ENCODE peak calls at places on chromosomes 2 and 18, in five cellular contexts. G, E, D, M and F are unnamed samples.

GRCh38 chr18:79396431-79397287 is 929 bp downstream of the NFATC1 start:
- DNase-seq in G (no peak), E (no peak), D (peak; percentile 59), M (no peak), F (no peak)

GRCh38 chr2:71348302-71348701 is 16.7 kb downstream of the ZNF638 start:
- DNase-seq in G (no peak), E (no peak), D (peak; percentile 40), M (no peak), F (no peak)

GRCh38 chr2:139585133-139585532 is 804.9 kb upstream of the NXPH2 start:
- DNase-seq in G (no peak), E (no peak), D (no peak), M (no peak), F (no peak)

GRCh38 chr2:18117592-18117991 is 239.1 kb downstream of the KCNS3 start:
- DNase-seq in G (peak; percentile 16), E (peak; percentile 46), D (peak; percentile 34), M (peak; percentile 9), F (no peak)

GRCh38 chr2:28269019-28269784 is 123.5 kb upstream of the FOSL2 start:
- DNase-seq in G (no peak), E (peak; percentile 46), D (peak; percentile 79), M (no peak), F (no peak)

GRCh38 chr2:148244593-148245292 is 223.9 kb downstream of the MBD5 start:
- DNase-seq in G (no peak), E (no peak), D (peak; percentile 78), M (no peak), F (no peak)

GRCh38 chr2:202034249-202035088 is 814 bp downstream of the FZD7 start:
- DNase-seq in G (peak; percentile 16), E (no peak), D (peak; percentile 49), M (no peak), F (no peak)

GRCh38 chr2:164808776-164809175 is 32.8 kb downstream of the COBLL1 start:
- DNase-seq in G (no peak), E (no peak), D (peak; percentile 68), M (no peak), F (no peak)

GRCh38 chr18:34521040-34521439 is 189.1 kb upstream of the DTNA start:
- DNase-seq in G (no peak), E (no peak), D (no peak), M (no peak), F (no peak)

GRCh38 chr2:27308359-27308875 is at the start of gene UCN:
- DNase-seq in G (peak; percentile 28), E (no peak), D (peak; percentile 41), M (no peak), F (no peak)

GRCh38 chr18:2617974-2618373 is 37.6 kb upstream of the SMCHD1 start:
- DNase-seq in G (no peak), E (no peak), D (peak; percentile 87), M (no peak), F (no peak)

GRCh38 chr18:72181241-72181764 is 362.8 kb downstream of the CBLN2 start:
- DNase-seq in G (no peak), E (no peak), D (no peak), M (no peak), F (no peak)

GRCh38 chr2:152223997-152224396 is 48.4 kb upstream of the STAM2 start:
- DNase-seq in G (no peak), E (no peak), D (peak; percentile 17), M (no peak), F (no peak)

GRCh38 chr2:233470839-233471238 is 95.7 kb downstream of the USP40 start:
- DNase-seq in G (no peak), E (peak; percentile 24), D (no peak), M (no peak), F (no peak)

DNA sequence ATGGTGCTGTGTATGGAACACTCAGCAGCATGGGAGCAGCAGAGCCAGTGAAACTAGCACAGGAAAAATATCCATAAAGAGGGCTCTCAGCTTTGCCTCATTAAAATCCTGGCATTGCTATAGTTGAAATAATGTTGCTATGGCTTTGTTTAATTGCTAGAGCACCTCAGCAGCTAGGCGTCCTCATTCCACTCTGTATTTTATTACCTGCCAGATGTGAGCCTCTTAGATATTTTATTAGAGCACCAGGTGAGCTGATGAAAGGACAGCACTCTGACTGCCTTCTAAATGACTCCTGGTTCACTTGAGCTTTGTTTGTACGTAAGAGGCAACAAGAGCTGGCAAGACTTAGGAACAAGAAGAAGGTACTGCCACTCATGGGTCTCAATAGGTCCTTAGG is 232.4 kb downstream of the MTX2 start:
- DNase-seq in G (no peak), E (no peak), D (no peak), M (no peak), F (no peak)
- H3K27ac ChIP-seq in G (no peak overlapping the region), E (no peak overlapping the region), D (no peak overlapping the region), M (no peak overlapping the region), F (no peak overlapping the region)

DNA sequence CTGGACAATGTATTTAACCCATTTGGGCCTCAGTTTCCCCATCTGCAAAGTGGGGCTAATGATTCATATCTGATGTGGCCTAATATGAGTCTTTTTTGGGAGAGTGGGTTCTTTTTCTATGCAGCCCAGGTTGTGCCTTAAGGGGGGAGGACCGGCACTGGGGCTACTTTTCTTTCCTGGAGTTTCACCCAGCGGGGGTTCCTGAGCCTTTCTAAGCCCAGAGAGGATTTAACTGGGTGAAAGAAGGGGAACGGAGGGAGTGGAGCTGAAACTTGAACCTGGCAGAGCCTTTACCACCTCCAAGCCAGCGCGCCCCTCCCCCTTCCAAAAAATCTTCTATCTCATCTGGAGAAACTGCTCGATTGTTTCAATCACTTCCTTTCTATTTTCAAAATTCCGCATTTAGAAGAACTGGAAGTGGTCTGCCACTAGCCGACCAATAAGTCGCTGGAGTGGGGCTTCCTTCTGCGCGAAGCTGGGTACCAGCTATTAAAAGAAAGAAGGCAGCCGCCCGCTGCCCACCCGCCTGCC is 205.0 kb upstream of the SMAD2 start:
- DNase-seq in G (no peak), E (no peak), D (no peak), M (no peak), F (no peak)
- H3K27ac ChIP-seq in G (no peak overlapping the region), E (peak overlapping the region; percentile 88), D (no peak overlapping the region), M (no peak overlapping the region), F (peak overlapping the region; percentile 87)

DNA sequence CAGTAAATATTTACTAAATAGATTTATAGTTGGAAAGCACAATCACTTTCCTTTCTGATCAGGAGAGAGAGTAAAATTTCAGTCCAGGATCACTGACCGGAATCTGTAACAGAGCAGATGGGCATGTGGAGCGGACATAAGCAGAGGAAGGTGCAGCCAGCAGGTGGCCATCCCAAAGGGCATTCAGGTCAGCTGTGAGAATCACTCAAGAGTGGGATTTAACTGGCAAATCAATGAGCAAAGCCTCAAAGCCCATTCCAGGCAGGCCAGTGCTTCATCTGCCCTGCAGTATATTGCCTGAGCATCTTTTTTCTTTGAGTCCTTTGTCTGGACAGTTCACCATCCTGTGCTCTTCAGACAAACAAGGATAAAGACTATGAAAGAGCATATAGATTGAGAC is 166.4 kb upstream of the SLC14A2 start:
- DNase-seq in G (no peak), E (no peak), D (no peak), M (no peak), F (no peak)
- H3K27ac ChIP-seq in G (no peak overlapping the region), E (no peak overlapping the region), D (no peak overlapping the region), M (no peak overlapping the region), F (peak overlapping the region; percentile 86)

GRCh38 chr2:207107551-207107950 is 58.2 kb downstream of the KLF7 start:
- DNase-seq in G (no peak), E (no peak), D (no peak), M (no peak), F (no peak)
- H3K27ac ChIP-seq in G (no peak overlapping the region), E (no peak overlapping the region), D (no peak overlapping the region), M (no peak overlapping the region), F (no peak overlapping the region)

GRCh38 chr2:211361383-211361782 is 805.0 kb downstream of the CPS1 start:
- DNase-seq in G (no peak), E (no peak), D (no peak), M (no peak), F (no peak)
- H3K27ac ChIP-seq in G (no peak overlapping the region), E (no peak overlapping the region), D (no peak overlapping the region), M (no peak overlapping the region), F (no peak overlapping the region)

GRCh38 chr2:127288274-127288673 is 5.7 kb downstream of the ERCC3 start:
- DNase-seq in G (no peak), E (no peak), D (no peak), M (no peak), F (no peak)

GRCh38 chr2:127293758-127294562 is at the start of gene ERCC3:
- DNase-seq in G (peak; percentile 75), E (peak; percentile 82), D (peak; percentile 82), M (peak; percentile 74), F (no peak)

GRCh38 chr2:127293386-127293757 is 572 bp downstream of the ERCC3 start:
- DNase-seq in G (peak; percentile 21), E (no peak), D (peak; percentile 16), M (no peak), F (no peak)
- H3K27ac ChIP-seq in G (peak overlapping the region; percentile 76), E (peak overlapping the region; percentile 84), D (peak overlapping the region; percentile 83), M (no peak overlapping the region), F (peak overlapping the region; percentile 86)

DNA sequence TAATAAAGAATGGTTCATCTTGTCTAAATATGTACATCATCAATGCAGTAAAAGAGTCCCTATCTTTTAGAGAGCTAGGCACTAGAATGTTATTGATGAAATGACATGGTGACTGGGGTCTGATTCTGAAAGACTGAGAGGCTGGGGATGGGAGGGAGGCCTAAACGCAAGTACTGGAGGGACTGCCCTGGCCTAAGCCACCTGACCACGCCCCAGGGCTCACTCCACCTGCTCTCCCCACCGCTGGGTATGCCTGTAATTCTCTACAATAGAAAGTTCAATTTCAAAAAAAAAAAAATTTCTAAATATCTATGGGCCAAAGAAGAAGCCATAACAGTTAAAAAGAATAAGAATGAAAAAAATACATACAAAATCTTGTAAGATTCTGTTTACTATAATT is 194.0 kb downstream of the HDAC4 start:
- DNase-seq in G (no peak), E (no peak), D (no peak), M (no peak), F (no peak)
- H3K27ac ChIP-seq in G (no peak overlapping the region), E (no peak overlapping the region), D (no peak overlapping the region), M (no peak overlapping the region), F (no peak overlapping the region)

GRCh38 chr2:241214766-241215165 is 26.3 kb downstream of the ANO7 start:
- DNase-seq in G (no peak), E (no peak), D (no peak), M (no peak), F (no peak)

GRCh38 chr2:241215421-241215820 is 26.9 kb downstream of the ANO7 start:
- DNase-seq in G (no peak), E (no peak), D (no peak), M (no peak), F (no peak)

GRCh38 chr2:241217320-241218031 is 29.0 kb downstream of the ANO7 start:
- DNase-seq in G (peak; percentile 71), E (peak; percentile 72), D (peak; percentile 79), M (no peak), F (no peak)

GRCh38 chr2:241214209-241214608 is 25.7 kb downstream of the ANO7 start:
- DNase-seq in G (no peak), E (no peak), D (no peak), M (no peak), F (no peak)

GRCh38 chr2:241216211-241216761 is 27.8 kb downstream of the ANO7 start:
- DNase-seq in G (no peak), E (no peak), D (no peak), M (no peak), F (no peak)
- H3K27ac ChIP-seq in G (no peak overlapping the region), E (no peak overlapping the region), D (no peak overlapping the region), M (no peak overlapping the region), F (no peak overlapping the region)

GRCh38 chr2:40197121-40197520 is 254.8 kb downstream of the SLC8A1 start:
- DNase-seq in G (no peak), E (no peak), D (no peak), M (no peak), F (no peak)
- H3K27ac ChIP-seq in G (no peak overlapping the region), E (no peak overlapping the region), D (no peak overlapping the region), M (no peak overlapping the region), F (no peak overlapping the region)